ENCODE peak calls at places on chromosomes 11 and 22, in nine cellular contexts. F is neuronal stem cell, E is MM.1S, Y is aorta, W is AG10803, D is fibroblast of lung, M is SJSA1, T is OCI-LY7, U is cardiac muscle cell. J is an unnamed sample.

GRCh38 chr11:73521621-73522020 is 76.3 kb downstream of the FAM168A start:
- DNase-seq in T (no peak), W (peak; percentile 34), F (no peak), E (no peak), U (no peak), M (peak; percentile 45), Y (no peak), D (peak; percentile 61), J (peak; percentile 59)

GRCh38 chr11:119369035-119369925 is 12.2 kb downstream of the USP2 start:
- DNase-seq in T (peak; percentile 34), F (no peak), Y (no peak), W (peak; percentile 58), U (no peak), D (no peak), E (no peak), M (no peak), J (no peak)

GRCh38 chr11:12235945-12236743 is 125.8 kb downstream of the MICAL2 start:
- DNase-seq in D (peak; percentile 92), M (peak; percentile 60), U (peak; percentile 78), F (peak; percentile 39), Y (peak; percentile 68), W (peak; percentile 74), E (peak; percentile 60), T (peak; percentile 41), J (peak; percentile 64)

GRCh38 chr11:125053167-125053566 is 9.9 kb upstream of the SLC37A2 start:
- DNase-seq in W (no peak), D (no peak), F (no peak), E (no peak), M (no peak), Y (no peak), T (no peak), U (no peak), J (no peak)

GRCh38 chr11:3808846-3809623 is 675 bp downstream of the PGAP2 start:
- DNase-seq in T (peak; percentile 75), D (peak; percentile 43), M (peak; percentile 31), U (peak; percentile 50), Y (peak; percentile 34), E (peak; percentile 86), F (no peak), W (peak; percentile 63), J (peak; percentile 80)

GRCh38 chr11:19499999-19500398 is 212.6 kb upstream of the NAV2 start:
- DNase-seq in T (no peak), Y (no peak), W (peak; percentile 83), E (no peak), F (no peak), D (peak; percentile 7), U (peak; percentile 46), M (no peak), J (no peak)

GRCh38 chr22:36430863-36431262 is 43.1 kb upstream of the MYH9 start:
- DNase-seq in F (no peak), D (peak; percentile 61), M (no peak), Y (no peak), U (no peak), E (no peak), T (no peak), W (no peak), J (no peak)

GRCh38 chr11:63916837-63917684 is at the start of gene RCOR2:
- DNase-seq in F (peak; percentile 83), T (peak; percentile 91), U (peak; percentile 95), M (peak; percentile 76), Y (peak; percentile 88), W (peak; percentile 90), D (peak; percentile 80), E (peak; percentile 74), J (peak; percentile 94)

GRCh38 chr11:111559791-111560190 is 19.3 kb downstream of the LAYN start:
- DNase-seq in F (no peak), U (no peak), Y (no peak), M (no peak), E (no peak), W (no peak), D (no peak), T (no peak), J (no peak)

GRCh38 chr11:19753451-19754041 is 40.9 kb downstream of the NAV2 start:
- DNase-seq in W (peak; percentile 38), M (no peak), Y (no peak), D (peak; percentile 69), T (no peak), U (no peak), F (no peak), E (no peak), J (no peak)

GRCh38 chr22:50529416-50530279 is at the start of gene TYMP:
- DNase-seq in U (no peak), W (peak; percentile 66), D (peak; percentile 52), M (no peak), T (peak; percentile 73), E (no peak), F (no peak), Y (peak; percentile 90), J (no peak)

GRCh38 chr11:31492320-31492913 is 17.0 kb downstream of the IMMP1L start:
- DNase-seq in D (peak; percentile 79), W (peak; percentile 30), M (no peak), T (no peak), U (peak; percentile 74), E (no peak), Y (no peak), F (no peak), J (no peak)

GRCh38 chr22:49517211-49517610 is 310.5 kb downstream of the BRD1 start:
- DNase-seq in Y (no peak), D (no peak), U (no peak), F (no peak), W (no peak), T (no peak), E (no peak), M (no peak), J (no peak)

GRCh38 chr11:18617688-18618340 is 16.3 kb downstream of the SPTY2D1 start:
- DNase-seq in W (peak; percentile 58), E (peak; percentile 15), U (peak; percentile 61), T (no peak), D (peak; percentile 75), Y (no peak), F (no peak), M (peak; percentile 29), J (peak; percentile 77)

GRCh38 chr22:31969789-31970489 is 25.6 kb downstream of the YWHAH start:
- DNase-seq in M (peak; percentile 27), E (peak; percentile 89), W (peak; percentile 64), U (peak; percentile 77), Y (peak; percentile 63), T (peak; percentile 83), D (peak; percentile 62), F (peak; percentile 63), J (peak; percentile 66)

GRCh38 chr11:116835042-116835772 is 2.2 kb downstream of the APOA1 start:
- DNase-seq in F (no peak), T (peak; percentile 27), D (no peak), W (no peak), Y (no peak), U (no peak), E (no peak), M (no peak), J (peak; percentile 92)

GRCh38 chr22:30221121-30221992 is 25.2 kb downstream of the LIF start:
- DNase-seq in W (no peak), E (peak; percentile 81), Y (no peak), M (no peak), D (no peak), U (no peak), T (peak; percentile 61), F (no peak), J (no peak)
- H3K4me3 ChIP-seq in W (no peak overlapping the region), E (peak overlapping the region; percentile 6), Y (no peak overlapping the region), M (no peak overlapping the region), D (no peak overlapping the region), U (no peak overlapping the region), T (no peak overlapping the region), F (no peak overlapping the region), J (no peak overlapping the region)

GRCh38 chr11:92770419-92770818 is 199.0 kb upstream of the MTNR1B start:
- DNase-seq in T (no peak), E (no peak), D (no peak), F (no peak), Y (no peak), U (no peak), W (no peak), M (no peak), J (no peak)

GRCh38 chr11:92775277-92775676 is 194.2 kb upstream of the MTNR1B start:
- DNase-seq in D (no peak), F (no peak), U (no peak), E (no peak), M (no peak), Y (no peak), T (no peak), W (no peak), J (no peak)

GRCh38 chr11:92769125-92769524 is 200.3 kb upstream of the MTNR1B start:
- DNase-seq in T (no peak), U (no peak), F (no peak), M (no peak), E (no peak), W (no peak), Y (no peak), D (no peak), J (no peak)

GRCh38 chr11:92767416-92767815 is 202.0 kb upstream of the MTNR1B start:
- DNase-seq in D (no peak), Y (no peak), T (no peak), E (no peak), M (no peak), F (no peak), U (no peak), W (no peak), J (no peak)

GRCh38 chr11:92770981-92771380 is 198.5 kb upstream of the MTNR1B start:
- DNase-seq in Y (no peak), D (no peak), M (no peak), F (no peak), T (no peak), E (no peak), W (no peak), U (no peak), J (no peak)
- H3K4me3 ChIP-seq in Y (no peak overlapping the region), D (no peak overlapping the region), M (no peak overlapping the region), F (no peak overlapping the region), T (no peak overlapping the region), E (no peak overlapping the region), W (no peak overlapping the region), U (no peak overlapping the region), J (no peak overlapping the region)

GRCh38 chr22:22943521-22944267 is 56.1 kb downstream of the IGLL5 start:
- DNase-seq in W (no peak), M (no peak), Y (no peak), D (no peak), T (peak; percentile 71), E (no peak), U (no peak), F (no peak), J (no peak)
- H3K4me3 ChIP-seq in W (no peak overlapping the region), M (no peak overlapping the region), Y (no peak overlapping the region), D (no peak overlapping the region), T (no peak overlapping the region), E (no peak overlapping the region), U (no peak overlapping the region), F (no peak overlapping the region), J (no peak overlapping the region)

DNA sequence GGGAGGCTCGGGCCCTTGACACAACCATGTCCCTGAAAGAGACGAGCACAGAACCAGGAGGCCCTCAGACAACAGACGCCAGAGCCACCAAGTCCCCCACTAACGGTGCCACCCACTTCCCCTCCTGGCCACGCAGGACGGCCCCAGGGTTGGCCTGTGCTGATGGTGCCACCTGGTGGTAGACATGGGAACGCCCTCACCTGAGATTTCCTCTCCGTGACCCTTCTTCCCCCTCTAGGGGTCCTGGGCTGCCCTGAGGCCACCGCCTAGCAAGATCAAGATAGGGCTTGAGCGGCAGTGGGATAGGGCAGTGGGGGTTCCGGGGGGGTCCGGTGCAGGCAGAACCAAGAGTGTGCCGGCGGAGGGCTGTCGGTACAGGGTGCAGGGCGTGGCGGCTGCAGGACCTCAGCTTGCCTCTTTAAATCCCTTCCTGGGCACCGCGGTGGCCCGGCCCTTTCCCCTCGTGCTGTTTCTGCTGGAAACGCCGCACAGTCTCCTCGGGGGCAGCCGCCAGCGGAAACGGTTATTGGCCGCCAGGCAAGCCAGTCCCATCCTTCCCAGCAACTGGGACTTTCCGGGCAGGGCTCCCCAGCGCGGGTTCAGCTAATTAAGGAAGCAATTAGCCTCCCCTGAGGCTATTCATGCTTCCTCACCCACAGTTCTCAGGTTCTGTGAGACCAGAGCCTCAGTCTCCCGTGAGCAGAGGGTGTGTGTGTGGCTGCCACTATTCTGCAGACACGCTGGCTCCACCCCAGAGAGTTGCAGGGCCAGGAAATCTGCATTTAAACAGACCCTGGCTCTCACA is 5.5 kb upstream of the NFAM1 start:
- DNase-seq in E (peak; percentile 65), Y (peak; percentile 87), W (peak; percentile 18), F (peak; percentile 83), M (peak; percentile 73), T (peak; percentile 86), U (peak; percentile 57), D (peak; percentile 17), J (peak; percentile 83)
- H3K4me3 ChIP-seq in E (peak overlapping the region; percentile 70), Y (no peak overlapping the region), W (peak overlapping the region; percentile 58), F (peak overlapping the region; percentile 38), M (peak overlapping the region; percentile 27), T (peak overlapping the region; percentile 61), U (peak overlapping the region; percentile 25), D (peak overlapping the region; percentile 58), J (peak overlapping the region; percentile 49)